ENCODE peak calls at places on chromosomes 1 and 21, in ten cellular contexts. J, A, H, R, V, I, W, O, L and Y are unnamed samples.

GRCh38 chr1:53309802-53310201 is 18.1 kb downstream of the LRP8 start:
- DNase-seq in J (no peak), A (no peak), H (no peak), R (no peak), V (no peak), I (no peak), W (no peak), O (no peak), L (no peak), Y (no peak)

GRCh38 chr21:45979141-45979631 is 2.4 kb upstream of the COL6A1 start:
- DNase-seq in J (no peak), A (peak), H (no peak), R (peak), V (peak), I (peak), W (no peak), O (no peak), L (no peak), Y (no peak)

GRCh38 chr1:201069636-201070035 is 42.6 kb downstream of the CACNA1S start:
- DNase-seq in J (no peak), A (no peak), H (no peak), R (no peak), V (no peak), I (no peak), W (no peak), O (no peak), L (no peak), Y (no peak)

GRCh38 chr1:239662950-239663349 is 276.6 kb downstream of the CHRM3 start:
- DNase-seq in J (no peak), A (no peak), H (no peak), R (no peak), V (no peak), I (no peak), W (no peak), O (no peak), L (no peak), Y (no peak)

GRCh38 chr1:161905269-161905884 is 118.3 kb downstream of the OLFML2B start:
- DNase-seq in J (no peak), A (no peak), H (no peak), R (no peak), V (peak), I (no peak), W (no peak), O (no peak), L (peak), Y (peak)

GRCh38 chr1:184621262-184621661 is 133.4 kb downstream of the EDEM3 start:
- DNase-seq in J (no peak), A (no peak), H (no peak), R (no peak), V (no peak), I (no peak), W (no peak), O (peak), L (no peak), Y (no peak)

GRCh38 chr1:4661595-4661917 is 7.1 kb downstream of the AJAP1 start:
- DNase-seq in J (no peak), A (no peak), H (no peak), R (no peak), V (no peak), I (no peak), W (no peak), O (no peak), L (no peak), Y (no peak)

GRCh38 chr1:154595621-154596020 is 12.4 kb downstream of the ADAR start:
- DNase-seq in J (no peak), A (no peak), H (no peak), R (no peak), V (no peak), I (no peak), W (no peak), O (no peak), L (no peak), Y (no peak)

GRCh38 chr1:180970333-180971079 is 52.2 kb downstream of the STX6 start:
- DNase-seq in J (no peak), A (no peak), H (no peak), R (no peak), V (no peak), I (no peak), W (no peak), O (no peak), L (no peak), Y (no peak)

GRCh38 chr1:2216767-2217058 is 11.4 kb upstream of the SKI start:
- DNase-seq in J (no peak), A (no peak), H (no peak), R (peak), V (no peak), I (no peak), W (no peak), O (no peak), L (no peak), Y (no peak)

GRCh38 chr1:94120983-94121382 is at the start of gene ABCA4:
- DNase-seq in J (no peak), A (no peak), H (no peak), R (no peak), V (no peak), I (no peak), W (peak), O (no peak), L (no peak), Y (no peak)

GRCh38 chr1:31216016-31216415 is 23.7 kb downstream of the NKAIN1 start:
- DNase-seq in J (peak), A (no peak), H (no peak), R (peak), V (peak), I (peak), W (peak), O (peak), L (no peak), Y (no peak)

GRCh38 chr1:24501371-24502167 is 1.1 kb upstream of the RCAN3 start:
- DNase-seq in J (no peak), A (peak), H (no peak), R (no peak), V (peak), I (no peak), W (no peak), O (peak), L (peak), Y (no peak)

GRCh38 chr1:19450811-19451564 is 34.4 kb downstream of the CAPZB start:
- DNase-seq in J (no peak), A (no peak), H (no peak), R (no peak), V (peak), I (no peak), W (no peak), O (peak), L (no peak), Y (peak)

GRCh38 chr1:50610563-50610962 is 187.3 kb upstream of the DMRTA2 start:
- DNase-seq in J (no peak), A (no peak), H (no peak), R (no peak), V (no peak), I (no peak), W (no peak), O (no peak), L (no peak), Y (no peak)

GRCh38 chr1:101394041-101394440 is 157.2 kb downstream of the S1PR1 start:
- DNase-seq in J (no peak), A (no peak), H (no peak), R (no peak), V (no peak), I (no peak), W (no peak), O (no peak), L (no peak), Y (no peak)

GRCh38 chr1:183300395-183300794 is 114.3 kb downstream of the LAMC2 start:
- DNase-seq in J (no peak), A (no peak), H (no peak), R (no peak), V (no peak), I (no peak), W (no peak), O (no peak), L (no peak), Y (no peak)

GRCh38 chr1:27889506-27889905 is 17.2 kb downstream of the THEMIS2 start:
- DNase-seq in J (no peak), A (no peak), H (no peak), R (no peak), V (no peak), I (no peak), W (no peak), O (no peak), L (no peak), Y (no peak)

GRCh38 chr1:176880954-176881595 is 283.4 kb downstream of the ASTN1 start:
- DNase-seq in J (peak), A (peak), H (no peak), R (peak), V (peak), I (peak), W (peak), O (peak), L (no peak), Y (peak)

GRCh38 chr1:207711285-207711684 is 40.6 kb upstream of the CD46 start:
- DNase-seq in J (no peak), A (no peak), H (no peak), R (no peak), V (no peak), I (no peak), W (no peak), O (no peak), L (no peak), Y (peak)

GRCh38 chr1:84936116-84936810 is 43.3 kb upstream of the LPAR3 start:
- DNase-seq in J (no peak), A (no peak), H (no peak), R (no peak), V (peak), I (no peak), W (peak), O (peak), L (peak), Y (peak)